ENCODE peak calls at places on chromosomes 6 and 20, in four cellular contexts. B is HCT116, N is GM12878, K is esophagus squamous epithelium. G is an unnamed sample.

GRCh38 chr20:64250027-64250426 is 5.5 kb upstream of the PCMTD2 start:
- DNase-seq in B (no peak), N (no peak), K (no peak), G (no peak)

GRCh38 chr6:108115598-108116058 is 41.1 kb upstream of the OSTM1 start:
- DNase-seq in B (peak; percentile 41), N (no peak), K (no peak), G (no peak)

GRCh38 chr6:73513496-73513854 is 7.4 kb downstream of the EEF1A1 start:
- DNase-seq in B (no peak), N (no peak), K (no peak), G (no peak)

GRCh38 chr6:35139924-35140524 is 1.1 kb downstream of the TCP11 start:
- DNase-seq in B (peak; percentile 50), N (peak; percentile 32), K (no peak), G (no peak)

GRCh38 chr6:40399888-40400468 is 187.2 kb downstream of the LRFN2 start:
- DNase-seq in B (no peak), N (no peak), K (no peak), G (no peak)

GRCh38 chr20:17884318-17885003 is 84.1 kb downstream of the SNX5 start:
- DNase-seq in B (no peak), N (no peak), K (no peak), G (no peak)

GRCh38 chr6:125314019-125314581 is 12.3 kb upstream of the HDDC2 start:
- DNase-seq in B (peak; percentile 42), N (no peak), K (peak; percentile 4), G (peak; percentile 17)

GRCh38 chr6:80547827-80548226 is 441.4 kb downstream of the BCKDHB start:
- DNase-seq in B (no peak), N (no peak), K (no peak), G (no peak)

GRCh38 chr20:58344741-58345140 is 35.2 kb downstream of the RAB22A start:
- DNase-seq in B (no peak), N (no peak), K (no peak), G (no peak)

GRCh38 chr6:158958504-158959386 is 41.3 kb downstream of the RSPH3 start:
- DNase-seq in B (no peak), N (no peak), K (no peak), G (no peak)

GRCh38 chr6:133136177-133136896 is 104.8 kb upstream of the EYA4 start:
- DNase-seq in B (no peak), N (no peak), K (no peak), G (no peak)

GRCh38 chr6:127459231-127459641 is at the start of gene KIAA0408:
- DNase-seq in B (no peak), N (no peak), K (no peak), G (no peak)

GRCh38 chr6:118509009-118509617 is 39.0 kb upstream of the PLN start:
- DNase-seq in B (peak; percentile 35), N (no peak), K (no peak), G (no peak)

GRCh38 chr20:62122659-62123449 is 579 bp downstream of the LSM14B start:
- DNase-seq in B (no peak), N (no peak), K (no peak), G (peak; percentile 61)

GRCh38 chr20:16296933-16297332 is 276.3 kb downstream of the KIF16B start:
- DNase-seq in B (no peak), N (no peak), K (no peak), G (no peak)

GRCh38 chr6:106518748-106519147 is 110.5 kb downstream of the RTN4IP1 start:
- DNase-seq in B (no peak), N (no peak), K (no peak), G (no peak)

GRCh38 chr6:106522557-106522956 is 106.7 kb downstream of the RTN4IP1 start:
- DNase-seq in B (no peak), N (no peak), K (no peak), G (no peak)

GRCh38 chr6:106517699-106518098 is 111.6 kb downstream of the RTN4IP1 start:
- DNase-seq in B (no peak), N (no peak), K (no peak), G (no peak)

GRCh38 chr6:106520711-106521367 is 108.5 kb downstream of the RTN4IP1 start:
- DNase-seq in B (no peak), N (peak; percentile 95), K (no peak), G (no peak)

DNA sequence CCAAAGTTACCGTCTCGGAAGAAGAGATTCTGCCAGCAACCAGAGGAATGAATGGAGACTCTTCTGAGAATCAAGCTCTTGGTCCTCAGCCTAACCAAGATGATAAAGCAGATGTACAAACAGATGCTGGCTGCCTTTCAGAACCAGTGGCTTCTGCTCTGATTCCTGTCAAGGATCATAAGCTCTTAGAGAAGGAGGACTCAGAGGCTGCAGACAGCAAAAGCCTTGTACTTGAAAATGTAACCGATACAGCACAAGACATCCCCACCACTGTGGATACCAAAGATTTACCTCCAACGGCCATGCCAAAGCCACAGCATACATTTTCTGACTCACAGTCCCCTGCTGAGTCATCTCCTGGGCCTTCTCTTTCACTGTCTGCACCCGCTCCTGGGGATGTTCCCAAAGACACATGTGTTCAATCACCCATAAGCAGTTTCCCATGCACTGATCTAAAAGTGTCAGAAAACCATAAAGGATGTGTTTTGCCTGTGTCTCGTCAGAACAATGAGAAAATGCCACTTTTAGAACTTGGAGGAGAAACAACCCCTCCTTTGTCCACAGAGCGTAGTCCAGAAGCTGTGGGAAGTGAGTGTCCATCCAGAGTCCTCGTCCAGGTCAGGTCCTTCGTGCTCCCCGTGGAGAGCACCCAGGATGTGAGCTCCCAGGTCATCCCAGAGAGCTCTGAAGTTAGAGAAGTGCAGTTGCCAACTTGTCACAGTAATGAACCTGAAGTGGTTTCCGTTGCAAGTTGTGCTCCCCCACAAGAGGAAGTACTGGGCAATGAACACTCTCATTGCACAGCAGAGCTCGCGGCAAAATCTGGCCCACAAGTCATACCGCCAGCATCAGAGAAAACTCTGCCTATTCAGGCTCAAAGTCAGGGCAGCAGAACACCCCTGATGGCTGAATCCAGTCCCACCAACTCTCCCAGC is 109.6 kb downstream of the RTN4IP1 start:
- DNase-seq in B (peak; percentile 42), N (peak; percentile 89), K (no peak), G (no peak)
- TF ChIP-seq POLR2A in B (no peak), N (peak; percentile 78), K (no peak), G (no peak)

GRCh38 chr20:32189691-32190607 is 17.6 kb downstream of the PLAGL2 start:
- DNase-seq in B (no peak), N (no peak), K (no peak), G (peak; percentile 53)
- TF ChIP-seq POLR2A in B (no peak), N (peak; percentile 47), K (no peak), G (peak; percentile 49)

GRCh38 chr20:44976698-44977097 is 10.4 kb downstream of the STK4 start:
- DNase-seq in B (no peak), N (no peak), K (no peak), G (no peak)
- TF ChIP-seq POLR2A in B (no peak), N (no peak), K (no peak), G (no peak)

GRCh38 chr6:37314117-37314802 is 39.5 kb upstream of the RNF8 start:
- DNase-seq in B (no peak), N (no peak), K (no peak), G (no peak)

GRCh38 chr6:37317312-37318038 is 36.3 kb upstream of the RNF8 start:
- DNase-seq in B (no peak), N (no peak), K (no peak), G (no peak)

GRCh38 chr6:37314803-37315515 is 38.8 kb upstream of the RNF8 start:
- DNase-seq in B (peak; percentile 7), N (no peak), K (no peak), G (no peak)

GRCh38 chr6:37313698-37314097 is 40.1 kb upstream of the RNF8 start:
- DNase-seq in B (no peak), N (no peak), K (no peak), G (no peak)

GRCh38 chr6:37316071-37316470 is 37.7 kb upstream of the RNF8 start:
- DNase-seq in B (no peak), N (no peak), K (no peak), G (no peak)
- TF ChIP-seq POLR2A in B (no peak), N (no peak), K (no peak), G (no peak)

GRCh38 chr6:167701010-167701409 is 125.7 kb upstream of the AFDN start:
- DNase-seq in B (no peak), N (no peak), K (no peak), G (no peak)
- TF ChIP-seq POLR2A in B (no peak), N (no peak), K (no peak), G (no peak)

GRCh38 chr6:145733770-145734169 is 1.6 kb downstream of the EPM2A start:
- DNase-seq in B (no peak), N (no peak), K (no peak), G (no peak)

GRCh38 chr6:145732788-145733187 is 2.5 kb downstream of the EPM2A start:
- DNase-seq in B (no peak), N (no peak), K (no peak), G (no peak)

GRCh38 chr6:145735356-145736165 is at the start of gene EPM2A:
- DNase-seq in B (peak; percentile 65), N (peak; percentile 75), K (peak; percentile 28), G (peak; percentile 47)

GRCh38 chr6:145733207-145733606 is 2.1 kb downstream of the EPM2A start:
- DNase-seq in B (no peak), N (no peak), K (no peak), G (no peak)

GRCh38 chr6:145734486-145735355 is 599 bp downstream of the EPM2A start:
- DNase-seq in B (peak; percentile 75), N (no peak), K (peak; percentile 28), G (peak; percentile 46)
- TF ChIP-seq POLR2A in B (no peak), N (peak; percentile 77), K (peak; percentile 59), G (no peak)

GRCh38 chr6:144095134-144096002 is at the start of gene SF3B5:
- DNase-seq in B (peak; percentile 100), N (peak; percentile 99), K (peak; percentile 97), G (peak; percentile 61)
- TF ChIP-seq POLR2A in B (peak; percentile 84), N (peak; percentile 99), K (peak; percentile 80), G (peak; percentile 98)